ENCODE peak calls at places on chromosomes 13 and 19, in five cellular contexts. N is tibial nerve, A is heart right ventricle, R is cardiac fibroblast, J is IMR-90. Y is an unnamed sample.

GRCh38 chr19:19403373-19403901 is 2.0 kb upstream of the GATAD2A start:
- DNase-seq in N (no peak), R (peak; percentile 65), J (peak; percentile 44), A (no peak), Y (peak; percentile 40)

GRCh38 chr19:16896098-16896912 is 7.5 kb downstream of the F2RL3 start:
- DNase-seq in A (no peak), N (no peak), R (no peak), J (no peak), Y (no peak)

GRCh38 chr13:104477256-104477655 is 1411.0 kb upstream of the SLC10A2 start:
- DNase-seq in N (no peak), A (no peak), J (no peak), R (peak; percentile 63), Y (no peak)

GRCh38 chr13:22422712-22423111 is 751.8 kb downstream of the FGF9 start:
- DNase-seq in J (no peak), A (no peak), R (no peak), N (no peak), Y (no peak)

GRCh38 chr13:109665211-109665610 is 121.2 kb downstream of the IRS2 start:
- DNase-seq in A (no peak), N (no peak), R (no peak), J (no peak), Y (no peak)

GRCh38 chr13:61258185-61258584 is 157.5 kb downstream of the PCDH20 start:
- DNase-seq in A (no peak), R (no peak), N (no peak), J (no peak), Y (no peak)

GRCh38 chr19:688214-688613 is 7.0 kb downstream of the PRSS57 start:
- DNase-seq in N (no peak), R (peak; percentile 26), A (no peak), J (no peak), Y (peak; percentile 64)

GRCh38 chr19:55581145-55581827 is 638 bp upstream of the ZNF579 start:
- DNase-seq in J (no peak), R (no peak), A (no peak), N (no peak), Y (no peak)

GRCh38 chr19:3178377-3178972 is at the start of gene S1PR4:
- DNase-seq in A (no peak), J (no peak), N (no peak), R (no peak), Y (no peak)

GRCh38 chr19:38852231-38853044 is 2.7 kb upstream of the HNRNPL start:
- DNase-seq in J (peak; percentile 79), N (peak; percentile 46), R (peak; percentile 76), A (no peak), Y (peak; percentile 61)

GRCh38 chr13:105799155-105799554 is 736.3 kb downstream of the EFNB2 start:
- DNase-seq in A (no peak), J (no peak), R (no peak), N (no peak), Y (no peak)

GRCh38 chr13:39350461-39350881 is 252.5 kb downstream of the LHFPL6 start:
- DNase-seq in A (peak; percentile 35), J (no peak), N (no peak), R (no peak), Y (peak; percentile 33)

GRCh38 chr19:1237027-1237659 is 662 bp downstream of the CBARP start:
- DNase-seq in A (no peak), N (no peak), J (no peak), R (peak; percentile 20), Y (no peak)

DNA sequence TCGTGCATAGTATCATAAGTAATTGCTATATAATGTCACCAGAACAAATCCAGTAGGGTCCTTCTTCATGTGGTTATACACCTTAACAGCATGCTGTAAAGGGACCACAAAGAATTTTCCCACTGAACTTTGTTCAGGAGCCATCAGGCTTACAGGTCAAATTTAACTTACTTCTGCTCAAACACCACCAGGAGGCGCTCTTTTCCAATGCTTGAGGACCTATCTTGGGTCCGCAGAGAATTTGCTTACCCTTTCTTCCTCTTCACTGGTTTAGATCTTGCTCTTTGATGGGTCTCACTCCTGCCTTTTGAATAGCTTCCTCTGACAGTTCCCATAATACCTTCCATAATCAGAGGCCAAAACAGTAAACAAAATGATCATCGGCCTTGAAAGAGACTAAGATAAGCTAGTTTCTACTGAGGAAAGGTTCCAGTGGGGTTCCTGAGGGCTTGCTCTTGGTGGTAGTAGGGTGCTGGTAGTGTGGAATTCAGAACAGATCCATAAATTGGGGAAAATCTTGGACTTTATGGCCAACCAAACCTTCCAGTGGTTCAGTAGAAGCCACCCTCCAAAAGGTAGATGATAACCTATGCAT is 37.4 kb downstream of the SCGB2B2 start:
- DNase-seq in A (no peak), J (peak; percentile 72), N (no peak), R (peak; percentile 80), Y (peak; percentile 73)
- TF ChIP-seq CTCF in A (peak; percentile 68), J (peak; percentile 75), N (peak; percentile 60), R (peak; percentile 73), Y (peak; percentile 74)

GRCh38 chr13:32208860-32209259 is 106.3 kb downstream of the ZAR1L start:
- DNase-seq in R (peak; percentile 40), N (no peak), J (no peak), A (no peak), Y (no peak)

GRCh38 chr13:32203736-32204135 is 111.4 kb downstream of the ZAR1L start:
- DNase-seq in N (no peak), A (no peak), R (no peak), J (no peak), Y (no peak)

GRCh38 chr13:32205426-32206096 is 109.6 kb downstream of the ZAR1L start:
- DNase-seq in N (no peak), A (no peak), J (peak; percentile 46), R (no peak), Y (peak; percentile 53)

GRCh38 chr13:32209670-32210069 is 105.5 kb downstream of the ZAR1L start:
- DNase-seq in N (no peak), R (no peak), J (peak; percentile 36), A (no peak), Y (no peak)

DNA sequence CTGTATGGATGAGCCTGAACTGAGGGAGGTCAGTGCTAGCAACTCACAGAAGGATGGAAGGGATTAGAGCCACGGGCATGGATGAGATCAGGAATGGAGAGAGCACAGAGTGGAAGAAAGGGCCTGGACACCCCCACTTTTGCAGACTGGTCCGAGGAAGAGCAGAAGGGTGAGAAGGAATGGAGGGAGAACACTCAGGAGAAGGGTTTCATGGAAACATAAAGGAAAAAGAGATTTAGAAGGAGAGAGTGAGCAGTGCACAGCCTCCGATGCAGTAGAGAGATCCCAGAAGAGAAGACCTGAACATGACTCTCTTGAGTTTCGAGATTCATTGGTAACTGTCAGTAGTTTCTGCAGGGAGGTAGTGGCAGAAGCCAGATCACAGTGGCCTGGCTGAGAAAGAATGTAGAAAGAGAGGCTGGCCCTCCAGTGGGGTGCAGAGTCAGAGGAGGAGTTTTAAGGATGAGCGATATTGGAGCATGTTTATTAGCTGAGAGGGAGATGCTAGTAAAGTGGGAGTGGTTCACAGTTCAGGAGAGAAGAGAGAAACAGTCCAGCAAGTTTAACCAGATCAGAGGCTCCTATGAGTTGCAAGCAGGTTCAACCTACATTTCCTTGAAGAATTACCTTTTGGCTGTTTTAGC is 108.9 kb downstream of the ZAR1L start:
- DNase-seq in J (peak; percentile 16), R (no peak), A (no peak), N (no peak), Y (no peak)
- H3K4me3 ChIP-seq in J (no peak overlapping the region), R (no peak overlapping the region), A (no peak overlapping the region), N (no peak overlapping the region), Y (no peak overlapping the region)

DNA sequence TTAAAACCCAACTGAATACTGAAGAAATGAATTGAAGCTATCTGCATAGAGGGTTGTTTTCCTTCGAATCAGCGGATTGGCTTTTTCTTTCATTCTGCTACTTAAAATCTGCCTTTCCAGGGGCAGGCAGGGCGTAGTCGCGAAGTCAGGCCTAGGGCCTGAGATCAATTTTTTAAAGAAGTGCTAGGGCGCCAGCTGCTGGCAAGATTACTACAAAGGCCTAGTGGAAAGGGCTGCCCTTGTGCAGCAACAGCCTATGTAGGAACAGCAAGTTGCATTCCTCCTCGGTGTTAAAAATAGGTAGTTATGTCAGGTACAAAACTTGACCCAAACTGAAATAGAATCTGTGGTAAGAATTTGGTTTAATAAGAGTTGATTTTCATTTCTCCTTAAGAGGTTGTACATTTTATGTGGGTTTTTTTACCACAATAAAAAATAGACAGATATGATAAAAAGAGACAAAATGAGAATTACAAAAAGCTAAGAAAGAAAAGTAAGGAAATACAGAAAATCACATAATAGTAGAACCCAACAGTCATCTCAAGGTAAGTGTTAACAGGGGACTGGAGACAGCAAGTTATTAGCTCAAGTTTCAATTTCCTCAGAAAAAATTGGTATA is 9.5 kb upstream of the URAD start:
- DNase-seq in R (peak; percentile 48), N (no peak), J (peak; percentile 28), A (peak; percentile 31), Y (peak; percentile 51)
- TF ChIP-seq CTCF in R (peak; percentile 35), N (no peak), J (peak; percentile 52), A (peak; percentile 9), Y (peak; percentile 62)

GRCh38 chr13:27793377-27794074 is 1.2 kb downstream of the GSX1 start:
- DNase-seq in J (no peak), R (no peak), A (no peak), N (no peak), Y (no peak)
- H3K4me3 ChIP-seq in J (no peak overlapping the region), R (no peak overlapping the region), A (no peak overlapping the region), N (no peak overlapping the region), Y (no peak overlapping the region)

DNA sequence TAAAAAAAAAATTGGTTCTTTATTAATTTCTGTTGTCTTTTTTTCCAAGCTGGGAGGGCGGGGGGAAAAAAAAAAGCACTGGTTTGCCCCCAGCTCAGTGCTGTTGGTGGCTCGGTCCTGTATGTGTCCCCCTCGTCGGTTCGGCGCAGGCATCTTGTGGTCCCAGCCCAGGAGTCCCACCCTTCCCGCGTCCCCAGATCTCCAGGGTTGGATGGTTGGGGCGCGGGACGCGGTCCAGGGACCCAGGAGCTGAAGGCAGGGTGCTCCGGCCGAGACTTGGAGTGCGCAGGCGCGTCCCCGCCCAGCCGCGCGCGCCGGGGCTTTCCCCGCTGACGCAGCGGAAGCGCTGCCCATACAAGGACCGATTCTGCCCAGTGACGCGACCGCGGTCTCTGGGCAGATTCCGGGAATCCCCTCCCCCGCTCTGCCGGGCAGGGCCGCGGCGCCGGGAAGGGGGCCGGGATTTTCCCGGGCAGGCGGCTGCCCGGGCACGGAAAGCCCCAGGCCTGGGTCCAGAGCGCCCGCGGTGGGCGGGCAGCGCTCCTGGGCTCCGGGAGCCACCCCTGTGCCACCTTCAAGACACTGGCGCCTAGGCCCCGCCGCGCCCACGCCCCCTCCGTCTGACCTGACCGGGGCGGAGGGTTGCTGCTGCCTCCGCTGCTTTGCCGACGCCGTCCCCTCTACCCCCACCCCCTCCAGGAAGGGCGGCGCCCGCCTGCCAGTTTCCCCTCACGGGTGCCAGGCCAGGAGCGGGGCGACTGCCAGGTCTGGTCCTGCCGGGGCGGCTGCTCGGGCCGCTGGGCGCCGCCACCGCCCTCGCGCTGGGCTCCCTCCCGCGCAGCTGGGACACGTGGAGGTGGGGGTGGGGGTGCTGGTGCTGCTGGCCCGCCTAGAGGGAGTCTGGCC is 2.3 kb downstream of the JUNB start:
- DNase-seq in R (peak; percentile 95), J (peak; percentile 92), N (peak; percentile 88), A (peak; percentile 95), Y (peak; percentile 91)
- TF ChIP-seq CTCF in R (no peak), J (no peak), N (no peak), A (no peak), Y (no peak)